ENCODE peak calls at places on chromosomes 1 and 21, in seven cellular contexts. One of them, this sample, is unnamed.

GRCh38 chr1:90746857-90747256 is 29.8 kb upstream of the BARHL2 start:
- DNase-seq in NCI-H1092 treated with DMSO at 0.1 percent for 48 hours: no peak
- DNase-seq in PC-3: no peak
- DNase-seq in MCF 10A: no peak
- DNase-seq in stimulated activated CD8-positive, alpha-beta memory T cell treated with anti-CD3 and anti-CD28 coated beads, Interleukin-12 subunit alpha, Interleukin-12 subunit beta, amount 100 ng/mL, for 4 hours: no peak
- DNase-seq in sciatic nerve: no peak
- DNase-seq in left cardiac atrium: no peak
- DNase-seq in this sample: no peak

GRCh38 chr1:40845895-40846294 is 16.3 kb downstream of the CITED4 start:
- DNase-seq in NCI-H1092 treated with DMSO at 0.1 percent for 48 hours: no peak
- DNase-seq in PC-3: no peak
- DNase-seq in MCF 10A: no peak
- DNase-seq in stimulated activated CD8-positive, alpha-beta memory T cell treated with anti-CD3 and anti-CD28 coated beads, Interleukin-12 subunit alpha, Interleukin-12 subunit beta, amount 100 ng/mL, for 4 hours: no peak
- DNase-seq in sciatic nerve: no peak
- DNase-seq in left cardiac atrium: no peak
- DNase-seq in this sample: no peak

GRCh38 chr1:82722608-82723007 is 921.9 kb downstream of the ADGRL2 start:
- DNase-seq in NCI-H1092 treated with DMSO at 0.1 percent for 48 hours: no peak
- DNase-seq in PC-3: no peak
- DNase-seq in MCF 10A: no peak
- DNase-seq in stimulated activated CD8-positive, alpha-beta memory T cell treated with anti-CD3 and anti-CD28 coated beads, Interleukin-12 subunit alpha, Interleukin-12 subunit beta, amount 100 ng/mL, for 4 hours: no peak
- DNase-seq in sciatic nerve: no peak
- DNase-seq in left cardiac atrium: no peak
- DNase-seq in this sample: no peak

GRCh38 chr1:42379794-42380616 is 587 bp upstream of the RIMKLA start:
- DNase-seq in NCI-H1092 treated with DMSO at 0.1 percent for 48 hours: no peak
- DNase-seq in PC-3: peak
- DNase-seq in MCF 10A: peak
- DNase-seq in stimulated activated CD8-positive, alpha-beta memory T cell treated with anti-CD3 and anti-CD28 coated beads, Interleukin-12 subunit alpha, Interleukin-12 subunit beta, amount 100 ng/mL, for 4 hours: peak
- DNase-seq in sciatic nerve: no peak
- DNase-seq in left cardiac atrium: peak
- DNase-seq in this sample: no peak

GRCh38 chr21:27057997-27058396 is 91.1 kb upstream of the ADAMTS5 start:
- DNase-seq in NCI-H1092 treated with DMSO at 0.1 percent for 48 hours: no peak
- DNase-seq in PC-3: no peak
- DNase-seq in MCF 10A: no peak
- DNase-seq in stimulated activated CD8-positive, alpha-beta memory T cell treated with anti-CD3 and anti-CD28 coated beads, Interleukin-12 subunit alpha, Interleukin-12 subunit beta, amount 100 ng/mL, for 4 hours: no peak
- DNase-seq in sciatic nerve: no peak
- DNase-seq in left cardiac atrium: no peak
- DNase-seq in this sample: no peak

GRCh38 chr1:4602536-4603316 is 51.7 kb upstream of the AJAP1 start:
- DNase-seq in NCI-H1092 treated with DMSO at 0.1 percent for 48 hours: no peak
- DNase-seq in PC-3: no peak
- DNase-seq in MCF 10A: no peak
- DNase-seq in stimulated activated CD8-positive, alpha-beta memory T cell treated with anti-CD3 and anti-CD28 coated beads, Interleukin-12 subunit alpha, Interleukin-12 subunit beta, amount 100 ng/mL, for 4 hours: no peak
- DNase-seq in sciatic nerve: peak
- DNase-seq in left cardiac atrium: no peak
- DNase-seq in this sample: no peak

GRCh38 chr1:228236744-228237143 is 28.9 kb downstream of the OBSCN start:
- DNase-seq in NCI-H1092 treated with DMSO at 0.1 percent for 48 hours: peak
- DNase-seq in PC-3: peak
- DNase-seq in MCF 10A: peak
- DNase-seq in stimulated activated CD8-positive, alpha-beta memory T cell treated with anti-CD3 and anti-CD28 coated beads, Interleukin-12 subunit alpha, Interleukin-12 subunit beta, amount 100 ng/mL, for 4 hours: no peak
- DNase-seq in sciatic nerve: no peak
- DNase-seq in left cardiac atrium: peak
- DNase-seq in this sample: no peak

GRCh38 chr21:28521932-28522826 is 470.5 kb downstream of the LTN1 start:
- DNase-seq in NCI-H1092 treated with DMSO at 0.1 percent for 48 hours: no peak
- DNase-seq in PC-3: peak
- DNase-seq in MCF 10A: peak
- DNase-seq in stimulated activated CD8-positive, alpha-beta memory T cell treated with anti-CD3 and anti-CD28 coated beads, Interleukin-12 subunit alpha, Interleukin-12 subunit beta, amount 100 ng/mL, for 4 hours: no peak
- DNase-seq in sciatic nerve: no peak
- DNase-seq in left cardiac atrium: no peak
- DNase-seq in this sample: no peak

GRCh38 chr1:32071758-32072621 is 749 bp upstream of the TMEM39B start:
- DNase-seq in NCI-H1092 treated with DMSO at 0.1 percent for 48 hours: peak
- DNase-seq in PC-3: peak
- DNase-seq in MCF 10A: peak
- DNase-seq in stimulated activated CD8-positive, alpha-beta memory T cell treated with anti-CD3 and anti-CD28 coated beads, Interleukin-12 subunit alpha, Interleukin-12 subunit beta, amount 100 ng/mL, for 4 hours: no peak
- DNase-seq in sciatic nerve: no peak
- DNase-seq in left cardiac atrium: no peak
- DNase-seq in this sample: no peak

GRCh38 chr1:22853651-22854185 is 118.9 kb downstream of the LACTBL1 start:
- DNase-seq in NCI-H1092 treated with DMSO at 0.1 percent for 48 hours: no peak
- DNase-seq in PC-3: no peak
- DNase-seq in MCF 10A: no peak
- DNase-seq in stimulated activated CD8-positive, alpha-beta memory T cell treated with anti-CD3 and anti-CD28 coated beads, Interleukin-12 subunit alpha, Interleukin-12 subunit beta, amount 100 ng/mL, for 4 hours: no peak
- DNase-seq in sciatic nerve: no peak
- DNase-seq in left cardiac atrium: no peak
- DNase-seq in this sample: no peak

GRCh38 chr1:23720256-23720995 is 22.8 kb upstream of the ELOA start:
- DNase-seq in NCI-H1092 treated with DMSO at 0.1 percent for 48 hours: no peak
- DNase-seq in PC-3: no peak
- DNase-seq in MCF 10A: no peak
- DNase-seq in stimulated activated CD8-positive, alpha-beta memory T cell treated with anti-CD3 and anti-CD28 coated beads, Interleukin-12 subunit alpha, Interleukin-12 subunit beta, amount 100 ng/mL, for 4 hours: no peak
- DNase-seq in sciatic nerve: no peak
- DNase-seq in left cardiac atrium: no peak
- DNase-seq in this sample: no peak

GRCh38 chr1:48851638-48852037 is 74.9 kb upstream of the BEND5 start:
- DNase-seq in NCI-H1092 treated with DMSO at 0.1 percent for 48 hours: no peak
- DNase-seq in PC-3: peak
- DNase-seq in MCF 10A: no peak
- DNase-seq in stimulated activated CD8-positive, alpha-beta memory T cell treated with anti-CD3 and anti-CD28 coated beads, Interleukin-12 subunit alpha, Interleukin-12 subunit beta, amount 100 ng/mL, for 4 hours: no peak
- DNase-seq in sciatic nerve: no peak
- DNase-seq in left cardiac atrium: no peak
- DNase-seq in this sample: no peak

GRCh38 chr1:79646885-79647284 is 640.4 kb upstream of the ADGRL4 start:
- DNase-seq in NCI-H1092 treated with DMSO at 0.1 percent for 48 hours: no peak
- DNase-seq in PC-3: no peak
- DNase-seq in MCF 10A: no peak
- DNase-seq in stimulated activated CD8-positive, alpha-beta memory T cell treated with anti-CD3 and anti-CD28 coated beads, Interleukin-12 subunit alpha, Interleukin-12 subunit beta, amount 100 ng/mL, for 4 hours: no peak
- DNase-seq in sciatic nerve: no peak
- DNase-seq in left cardiac atrium: no peak
- DNase-seq in this sample: no peak

GRCh38 chr21:44337941-44338895 is 972 bp downstream of the CFAP410 start:
- DNase-seq in NCI-H1092 treated with DMSO at 0.1 percent for 48 hours: peak
- DNase-seq in PC-3: peak
- DNase-seq in MCF 10A: peak
- DNase-seq in stimulated activated CD8-positive, alpha-beta memory T cell treated with anti-CD3 and anti-CD28 coated beads, Interleukin-12 subunit alpha, Interleukin-12 subunit beta, amount 100 ng/mL, for 4 hours: no peak
- DNase-seq in sciatic nerve: peak
- DNase-seq in left cardiac atrium: peak
- DNase-seq in this sample: no peak

GRCh38 chr1:44672956-44673674 is 1.2 kb downstream of the TMEM53 start:
- DNase-seq in NCI-H1092 treated with DMSO at 0.1 percent for 48 hours: no peak
- DNase-seq in PC-3: no peak
- DNase-seq in MCF 10A: no peak
- DNase-seq in stimulated activated CD8-positive, alpha-beta memory T cell treated with anti-CD3 and anti-CD28 coated beads, Interleukin-12 subunit alpha, Interleukin-12 subunit beta, amount 100 ng/mL, for 4 hours: no peak
- DNase-seq in sciatic nerve: peak
- DNase-seq in left cardiac atrium: no peak
- DNase-seq in this sample: no peak

GRCh38 chr1:117289316-117289715 is 77.9 kb upstream of the MAN1A2 start:
- DNase-seq in NCI-H1092 treated with DMSO at 0.1 percent for 48 hours: no peak
- DNase-seq in PC-3: no peak
- DNase-seq in MCF 10A: no peak
- DNase-seq in stimulated activated CD8-positive, alpha-beta memory T cell treated with anti-CD3 and anti-CD28 coated beads, Interleukin-12 subunit alpha, Interleukin-12 subunit beta, amount 100 ng/mL, for 4 hours: no peak
- DNase-seq in sciatic nerve: no peak
- DNase-seq in left cardiac atrium: no peak
- DNase-seq in this sample: no peak

GRCh38 chr1:26858160-26858559 is 4.8 kb upstream of the SFN start:
- DNase-seq in NCI-H1092 treated with DMSO at 0.1 percent for 48 hours: no peak
- DNase-seq in PC-3: no peak
- DNase-seq in MCF 10A: peak
- DNase-seq in stimulated activated CD8-positive, alpha-beta memory T cell treated with anti-CD3 and anti-CD28 coated beads, Interleukin-12 subunit alpha, Interleukin-12 subunit beta, amount 100 ng/mL, for 4 hours: no peak
- DNase-seq in sciatic nerve: no peak
- DNase-seq in left cardiac atrium: no peak
- DNase-seq in this sample: no peak

GRCh38 chr1:10644307-10645128 is 151.9 kb downstream of the CASZ1 start:
- DNase-seq in NCI-H1092 treated with DMSO at 0.1 percent for 48 hours: no peak
- DNase-seq in PC-3: no peak
- DNase-seq in MCF 10A: peak
- DNase-seq in stimulated activated CD8-positive, alpha-beta memory T cell treated with anti-CD3 and anti-CD28 coated beads, Interleukin-12 subunit alpha, Interleukin-12 subunit beta, amount 100 ng/mL, for 4 hours: no peak
- DNase-seq in sciatic nerve: no peak
- DNase-seq in left cardiac atrium: no peak
- DNase-seq in this sample: no peak

GRCh38 chr1:85182700-85183099 is 18.1 kb downstream of the SYDE2 start:
- DNase-seq in NCI-H1092 treated with DMSO at 0.1 percent for 48 hours: no peak
- DNase-seq in PC-3: no peak
- DNase-seq in MCF 10A: no peak
- DNase-seq in stimulated activated CD8-positive, alpha-beta memory T cell treated with anti-CD3 and anti-CD28 coated beads, Interleukin-12 subunit alpha, Interleukin-12 subunit beta, amount 100 ng/mL, for 4 hours: no peak
- DNase-seq in sciatic nerve: no peak
- DNase-seq in left cardiac atrium: no peak
- DNase-seq in this sample: no peak

GRCh38 chr1:234631721-234632125 is 21.7 kb upstream of the IRF2BP2 start:
- DNase-seq in NCI-H1092 treated with DMSO at 0.1 percent for 48 hours: no peak
- DNase-seq in PC-3: peak
- DNase-seq in MCF 10A: peak
- DNase-seq in stimulated activated CD8-positive, alpha-beta memory T cell treated with anti-CD3 and anti-CD28 coated beads, Interleukin-12 subunit alpha, Interleukin-12 subunit beta, amount 100 ng/mL, for 4 hours: no peak
- DNase-seq in sciatic nerve: no peak
- DNase-seq in left cardiac atrium: no peak
- DNase-seq in this sample: no peak

GRCh38 chr1:197067457-197067818 is 378 bp upstream of the F13B start:
- DNase-seq in NCI-H1092 treated with DMSO at 0.1 percent for 48 hours: no peak
- DNase-seq in PC-3: no peak
- DNase-seq in MCF 10A: no peak
- DNase-seq in stimulated activated CD8-positive, alpha-beta memory T cell treated with anti-CD3 and anti-CD28 coated beads, Interleukin-12 subunit alpha, Interleukin-12 subunit beta, amount 100 ng/mL, for 4 hours: no peak
- DNase-seq in sciatic nerve: no peak
- DNase-seq in left cardiac atrium: no peak
- DNase-seq in this sample: no peak

GRCh38 chr1:201194046-201194445 is 3.4 kb downstream of the IGFN1 start:
- DNase-seq in NCI-H1092 treated with DMSO at 0.1 percent for 48 hours: no peak
- DNase-seq in PC-3: no peak
- DNase-seq in MCF 10A: no peak
- DNase-seq in stimulated activated CD8-positive, alpha-beta memory T cell treated with anti-CD3 and anti-CD28 coated beads, Interleukin-12 subunit alpha, Interleukin-12 subunit beta, amount 100 ng/mL, for 4 hours: no peak
- DNase-seq in sciatic nerve: no peak
- DNase-seq in left cardiac atrium: no peak
- DNase-seq in this sample: no peak

GRCh38 chr1:47637111-47637685 is 199.4 kb downstream of the FOXD2 start:
- DNase-seq in NCI-H1092 treated with DMSO at 0.1 percent for 48 hours: no peak
- DNase-seq in PC-3: no peak
- DNase-seq in MCF 10A: peak
- DNase-seq in stimulated activated CD8-positive, alpha-beta memory T cell treated with anti-CD3 and anti-CD28 coated beads, Interleukin-12 subunit alpha, Interleukin-12 subunit beta, amount 100 ng/mL, for 4 hours: no peak
- DNase-seq in sciatic nerve: no peak
- DNase-seq in left cardiac atrium: no peak
- DNase-seq in this sample: no peak

GRCh38 chr1:53172751-53173498 is 23.7 kb upstream of the CPT2 start:
- DNase-seq in NCI-H1092 treated with DMSO at 0.1 percent for 48 hours: no peak
- DNase-seq in PC-3: peak
- DNase-seq in MCF 10A: peak
- DNase-seq in stimulated activated CD8-positive, alpha-beta memory T cell treated with anti-CD3 and anti-CD28 coated beads, Interleukin-12 subunit alpha, Interleukin-12 subunit beta, amount 100 ng/mL, for 4 hours: no peak
- DNase-seq in sciatic nerve: no peak
- DNase-seq in left cardiac atrium: no peak
- DNase-seq in this sample: no peak

GRCh38 chr1:30706528-30706927 is 16.9 kb downstream of the MATN1 start:
- DNase-seq in NCI-H1092 treated with DMSO at 0.1 percent for 48 hours: peak
- DNase-seq in PC-3: peak
- DNase-seq in MCF 10A: peak
- DNase-seq in stimulated activated CD8-positive, alpha-beta memory T cell treated with anti-CD3 and anti-CD28 coated beads, Interleukin-12 subunit alpha, Interleukin-12 subunit beta, amount 100 ng/mL, for 4 hours: no peak
- DNase-seq in sciatic nerve: no peak
- DNase-seq in left cardiac atrium: peak
- DNase-seq in this sample: no peak

GRCh38 chr1:154809436-154810413 is 60.4 kb downstream of the KCNN3 start:
- DNase-seq in NCI-H1092 treated with DMSO at 0.1 percent for 48 hours: no peak
- DNase-seq in PC-3: peak
- DNase-seq in MCF 10A: peak
- DNase-seq in stimulated activated CD8-positive, alpha-beta memory T cell treated with anti-CD3 and anti-CD28 coated beads, Interleukin-12 subunit alpha, Interleukin-12 subunit beta, amount 100 ng/mL, for 4 hours: no peak
- DNase-seq in sciatic nerve: no peak
- DNase-seq in left cardiac atrium: peak
- DNase-seq in this sample: no peak

GRCh38 chr1:941588-942383 is 17.3 kb downstream of the NOC2L start:
- DNase-seq in NCI-H1092 treated with DMSO at 0.1 percent for 48 hours: peak
- DNase-seq in PC-3: peak
- DNase-seq in MCF 10A: peak
- DNase-seq in stimulated activated CD8-positive, alpha-beta memory T cell treated with anti-CD3 and anti-CD28 coated beads, Interleukin-12 subunit alpha, Interleukin-12 subunit beta, amount 100 ng/mL, for 4 hours: no peak
- DNase-seq in sciatic nerve: peak
- DNase-seq in left cardiac atrium: peak
- DNase-seq in this sample: no peak

GRCh38 chr1:100799954-100800612 is 80.5 kb downstream of the VCAM1 start:
- DNase-seq in NCI-H1092 treated with DMSO at 0.1 percent for 48 hours: no peak
- DNase-seq in PC-3: peak
- DNase-seq in MCF 10A: no peak
- DNase-seq in stimulated activated CD8-positive, alpha-beta memory T cell treated with anti-CD3 and anti-CD28 coated beads, Interleukin-12 subunit alpha, Interleukin-12 subunit beta, amount 100 ng/mL, for 4 hours: no peak
- DNase-seq in sciatic nerve: no peak
- DNase-seq in left cardiac atrium: no peak
- DNase-seq in this sample: no peak

GRCh38 chr1:153395136-153395685 is 4.3 kb upstream of the S100A8 start:
- DNase-seq in NCI-H1092 treated with DMSO at 0.1 percent for 48 hours: no peak
- DNase-seq in PC-3: peak
- DNase-seq in MCF 10A: peak
- DNase-seq in stimulated activated CD8-positive, alpha-beta memory T cell treated with anti-CD3 and anti-CD28 coated beads, Interleukin-12 subunit alpha, Interleukin-12 subunit beta, amount 100 ng/mL, for 4 hours: no peak
- DNase-seq in sciatic nerve: no peak
- DNase-seq in left cardiac atrium: no peak
- DNase-seq in this sample: no peak

GRCh38 chr1:22832414-22832786 is 121.8 kb downstream of the EPHB2 start:
- DNase-seq in NCI-H1092 treated with DMSO at 0.1 percent for 48 hours: no peak
- DNase-seq in PC-3: no peak
- DNase-seq in MCF 10A: no peak
- DNase-seq in stimulated activated CD8-positive, alpha-beta memory T cell treated with anti-CD3 and anti-CD28 coated beads, Interleukin-12 subunit alpha, Interleukin-12 subunit beta, amount 100 ng/mL, for 4 hours: no peak
- DNase-seq in sciatic nerve: no peak
- DNase-seq in left cardiac atrium: no peak
- DNase-seq in this sample: no peak

GRCh38 chr1:4752059-4752458 is 97.7 kb downstream of the AJAP1 start:
- DNase-seq in NCI-H1092 treated with DMSO at 0.1 percent for 48 hours: no peak
- DNase-seq in PC-3: no peak
- DNase-seq in MCF 10A: no peak
- DNase-seq in stimulated activated CD8-positive, alpha-beta memory T cell treated with anti-CD3 and anti-CD28 coated beads, Interleukin-12 subunit alpha, Interleukin-12 subunit beta, amount 100 ng/mL, for 4 hours: no peak
- DNase-seq in sciatic nerve: no peak
- DNase-seq in left cardiac atrium: no peak
- DNase-seq in this sample: no peak

GRCh38 chr1:76491737-76492136 is 375.5 kb upstream of the ST6GALNAC5 start:
- DNase-seq in NCI-H1092 treated with DMSO at 0.1 percent for 48 hours: no peak
- DNase-seq in PC-3: no peak
- DNase-seq in MCF 10A: no peak
- DNase-seq in stimulated activated CD8-positive, alpha-beta memory T cell treated with anti-CD3 and anti-CD28 coated beads, Interleukin-12 subunit alpha, Interleukin-12 subunit beta, amount 100 ng/mL, for 4 hours: no peak
- DNase-seq in sciatic nerve: no peak
- DNase-seq in left cardiac atrium: no peak
- DNase-seq in this sample: no peak

GRCh38 chr1:53643061-53643880 is 95.7 kb downstream of the GLIS1 start:
- DNase-seq in NCI-H1092 treated with DMSO at 0.1 percent for 48 hours: no peak
- DNase-seq in PC-3: no peak
- DNase-seq in MCF 10A: no peak
- DNase-seq in stimulated activated CD8-positive, alpha-beta memory T cell treated with anti-CD3 and anti-CD28 coated beads, Interleukin-12 subunit alpha, Interleukin-12 subunit beta, amount 100 ng/mL, for 4 hours: no peak
- DNase-seq in sciatic nerve: peak
- DNase-seq in left cardiac atrium: no peak
- DNase-seq in this sample: peak

GRCh38 chr1:92961131-92961895 is at the start of gene DIPK1A:
- DNase-seq in NCI-H1092 treated with DMSO at 0.1 percent for 48 hours: peak
- DNase-seq in PC-3: peak
- DNase-seq in MCF 10A: peak
- DNase-seq in stimulated activated CD8-positive, alpha-beta memory T cell treated with anti-CD3 and anti-CD28 coated beads, Interleukin-12 subunit alpha, Interleukin-12 subunit beta, amount 100 ng/mL, for 4 hours: peak
- DNase-seq in sciatic nerve: peak
- DNase-seq in left cardiac atrium: peak
- DNase-seq in this sample: peak

GRCh38 chr1:19341201-19342076 is 29.3 kb downstream of the SLC66A1 start:
- DNase-seq in NCI-H1092 treated with DMSO at 0.1 percent for 48 hours: peak
- DNase-seq in PC-3: peak
- DNase-seq in MCF 10A: peak
- DNase-seq in stimulated activated CD8-positive, alpha-beta memory T cell treated with anti-CD3 and anti-CD28 coated beads, Interleukin-12 subunit alpha, Interleukin-12 subunit beta, amount 100 ng/mL, for 4 hours: peak
- DNase-seq in sciatic nerve: peak
- DNase-seq in left cardiac atrium: peak
- DNase-seq in this sample: peak

GRCh38 chr1:209646558-209646957 is 5.7 kb downstream of the LAMB3 start:
- DNase-seq in NCI-H1092 treated with DMSO at 0.1 percent for 48 hours: no peak
- DNase-seq in PC-3: peak
- DNase-seq in MCF 10A: peak
- DNase-seq in stimulated activated CD8-positive, alpha-beta memory T cell treated with anti-CD3 and anti-CD28 coated beads, Interleukin-12 subunit alpha, Interleukin-12 subunit beta, amount 100 ng/mL, for 4 hours: no peak
- DNase-seq in sciatic nerve: no peak
- DNase-seq in left cardiac atrium: no peak
- DNase-seq in this sample: no peak

GRCh38 chr1:9787702-9788101 is 36.1 kb downstream of the CLSTN1 start:
- DNase-seq in NCI-H1092 treated with DMSO at 0.1 percent for 48 hours: no peak
- DNase-seq in PC-3: no peak
- DNase-seq in MCF 10A: no peak
- DNase-seq in stimulated activated CD8-positive, alpha-beta memory T cell treated with anti-CD3 and anti-CD28 coated beads, Interleukin-12 subunit alpha, Interleukin-12 subunit beta, amount 100 ng/mL, for 4 hours: no peak
- DNase-seq in sciatic nerve: no peak
- DNase-seq in left cardiac atrium: no peak
- DNase-seq in this sample: no peak

GRCh38 chr1:100811808-100812207 is 82.8 kb downstream of the EXTL2 start:
- DNase-seq in NCI-H1092 treated with DMSO at 0.1 percent for 48 hours: no peak
- DNase-seq in PC-3: no peak
- DNase-seq in MCF 10A: no peak
- DNase-seq in stimulated activated CD8-positive, alpha-beta memory T cell treated with anti-CD3 and anti-CD28 coated beads, Interleukin-12 subunit alpha, Interleukin-12 subunit beta, amount 100 ng/mL, for 4 hours: no peak
- DNase-seq in sciatic nerve: no peak
- DNase-seq in left cardiac atrium: no peak
- DNase-seq in this sample: no peak